ENCODE peak calls at places on chromosomes 5 and 9, in six cellular contexts. A, B, Z, U, T and W are unnamed samples.

GRCh38 chr5:116411101-116411571 is 163.5 kb downstream of the SEMA6A start:
- ATAC-seq in A (no peak), B (peak), Z (no peak), U (no peak), T (peak), W (no peak)

GRCh38 chr9:98867109-98867433 is 59.6 kb downstream of the GALNT12 start:
- ATAC-seq in A (peak), B (no peak), Z (peak), U (no peak), T (no peak), W (no peak)

GRCh38 chr9:113381909-113382411 is 5.2 kb upstream of the HDHD3 start:
- ATAC-seq in A (no peak), B (peak), Z (no peak), U (no peak), T (no peak), W (no peak)

GRCh38 chr5:168301593-168302388 is 10.3 kb downstream of the WWC1 start:
- ATAC-seq in A (no peak), B (peak), Z (no peak), U (no peak), T (no peak), W (no peak)

GRCh38 chr5:41510176-41510831 is at the start of gene PLCXD3:
- ATAC-seq in A (no peak), B (peak), Z (no peak), U (no peak), T (peak), W (no peak)

GRCh38 chr5:143850050-143850713 is 38.2 kb downstream of the HMHB1 start:
- ATAC-seq in A (no peak), B (peak), Z (no peak), U (no peak), T (no peak), W (peak)

GRCh38 chr9:135488013-135488330 is 8.4 kb downstream of the PPP1R26 start:
- ATAC-seq in A (no peak), B (no peak), Z (no peak), U (no peak), T (no peak), W (no peak)

GRCh38 chr9:137428841-137429545 is 5.8 kb downstream of the NOXA1 start:
- ATAC-seq in A (no peak), B (no peak), Z (no peak), U (no peak), T (no peak), W (no peak)

GRCh38 chr9:36029765-36030528 is 6.8 kb upstream of the RECK start:
- ATAC-seq in A (no peak), B (peak), Z (no peak), U (no peak), T (peak), W (no peak)

GRCh38 chr5:79990598-79991507 is at the start of gene MTX3:
- ATAC-seq in A (peak), B (peak), Z (peak), U (peak), T (peak), W (peak)

GRCh38 chr9:77475641-77476473 is 172.3 kb downstream of the GNA14 start:
- ATAC-seq in A (no peak), B (no peak), Z (peak), U (peak), T (no peak), W (peak)

GRCh38 chr9:69745716-69746538 is 13.9 kb downstream of the PTAR1 start:
- ATAC-seq in A (peak), B (peak), Z (no peak), U (no peak), T (no peak), W (no peak)

GRCh38 chr5:68409259-68409658 is 193.7 kb downstream of the PIK3R1 start:
- ATAC-seq in A (peak), B (no peak), Z (no peak), U (no peak), T (no peak), W (no peak)

GRCh38 chr5:6634788-6635430 is 1.7 kb downstream of the SRD5A1 start:
- ATAC-seq in A (no peak), B (no peak), Z (no peak), U (no peak), T (no peak), W (no peak)

GRCh38 chr5:95060100-95060499 is 224.8 kb downstream of the MCTP1 start:
- ATAC-seq in A (no peak), B (no peak), Z (no peak), U (no peak), T (peak), W (no peak)

GRCh38 chr5:81881595-81881994 is 90.2 kb upstream of the ATG10 start:
- ATAC-seq in A (no peak), B (no peak), Z (no peak), U (no peak), T (no peak), W (no peak)

GRCh38 chr9:105593145-105593544 is 35.2 kb downstream of the FKTN start:
- ATAC-seq in A (no peak), B (no peak), Z (no peak), U (no peak), T (no peak), W (no peak)

GRCh38 chr9:79885093-79885857 is 313.5 kb downstream of the TLE4 start:
- ATAC-seq in A (no peak), B (no peak), Z (no peak), U (no peak), T (peak), W (no peak)

GRCh38 chr5:75523275-75523674 is 11.6 kb downstream of the POLK start:
- ATAC-seq in A (no peak), B (no peak), Z (no peak), U (no peak), T (no peak), W (no peak)

GRCh38 chr5:96090205-96090604 is 128.6 kb upstream of the ELL2 start:
- ATAC-seq in A (no peak), B (no peak), Z (no peak), U (no peak), T (no peak), W (no peak)

GRCh38 chr5:159096555-159097460 is 2.9 kb downstream of the EBF1 start:
- ATAC-seq in A (no peak), B (no peak), Z (no peak), U (no peak), T (no peak), W (no peak)

GRCh38 chr9:127503379-127503921 is 52.1 kb downstream of the LRSAM1 start:
- ATAC-seq in A (no peak), B (no peak), Z (peak), U (peak), T (no peak), W (peak)

GRCh38 chr5:132150565-132150964 is 77.0 kb downstream of the CSF2 start:
- ATAC-seq in A (no peak), B (no peak), Z (no peak), U (no peak), T (no peak), W (no peak)

GRCh38 chr5:66966439-66966838 is 230.2 kb downstream of the CD180 start:
- ATAC-seq in A (no peak), B (no peak), Z (no peak), U (no peak), T (no peak), W (no peak)

GRCh38 chr5:151062405-151063135 is 18.3 kb downstream of the TNIP1 start:
- ATAC-seq in A (no peak), B (no peak), Z (no peak), U (no peak), T (no peak), W (no peak)

GRCh38 chr9:105259731-105260612 is 15.5 kb downstream of the SLC44A1 start:
- ATAC-seq in A (no peak), B (peak), Z (no peak), U (no peak), T (no peak), W (no peak)

GRCh38 chr5:93830893-93831292 is 89.5 kb upstream of the POU5F2 start:
- ATAC-seq in A (no peak), B (no peak), Z (no peak), U (no peak), T (no peak), W (no peak)

GRCh38 chr5:172943906-172944305 is 15.3 kb upstream of the RPL26L1 start:
- ATAC-seq in A (no peak), B (no peak), Z (no peak), U (no peak), T (no peak), W (no peak)

GRCh38 chr5:136066705-136067271 is 38.0 kb downstream of the TGFBI start:
- ATAC-seq in A (peak), B (peak), Z (peak), U (no peak), T (peak), W (no peak)

GRCh38 chr5:157369507-157369906 is 90.5 kb upstream of the NIPAL4 start:
- ATAC-seq in A (peak), B (no peak), Z (no peak), U (no peak), T (no peak), W (no peak)

GRCh38 chr5:71767661-71768060 is 48.6 kb downstream of the CARTPT start:
- ATAC-seq in A (no peak), B (no peak), Z (no peak), U (no peak), T (no peak), W (no peak)

GRCh38 chr5:32071351-32071944 is 102.7 kb downstream of the GOLPH3 start:
- ATAC-seq in A (no peak), B (no peak), Z (no peak), U (no peak), T (no peak), W (no peak)

GRCh38 chr5:100903036-100903887 is at the start of gene ST8SIA4:
- ATAC-seq in A (peak), B (peak), Z (peak), U (peak), T (peak), W (peak)